ENCODE peak calls at places on chromosome 10, in ten cellular contexts. One of them, this sample, is unnamed.

GRCh38 chr10:90075995-90076394 is 374.6 kb downstream of the KIF20B start:
- DNase-seq in activated CD8-positive, alpha-beta memory T cell treated with anti-CD3 and anti-CD28 coated beads, Interleukin-2, amount 50 U/mL, for 4 hours: no peak
- DNase-seq in tibial artery: no peak
- DNase-seq in PC-9: no peak
- DNase-seq in glutamatergic neuron: no peak
- DNase-seq in activated CD4-positive, alpha-beta T cell treated with anti-CD3 and anti-CD28 coated beads for 48 hours: no peak
- DNase-seq in astrocyte of the cerebellum: no peak
- DNase-seq in GM13976: no peak
- DNase-seq in stimulated activated CD4-positive, alpha-beta T cell treated with anti-CD3 and anti-CD28 coated beads, Interleukin-12 subunit alpha, Interleukin-12 subunit beta, amount 100 ng/mL, for 48 hours: no peak
- DNase-seq in neuronal stem cell: no peak
- DNase-seq in this sample: peak; percentile 34

GRCh38 chr10:31350891-31351290 is 31.9 kb downstream of the ZEB1 start:
- DNase-seq in activated CD8-positive, alpha-beta memory T cell treated with anti-CD3 and anti-CD28 coated beads, Interleukin-2, amount 50 U/mL, for 4 hours: no peak
- DNase-seq in tibial artery: no peak
- DNase-seq in PC-9: no peak
- DNase-seq in glutamatergic neuron: no peak
- DNase-seq in activated CD4-positive, alpha-beta T cell treated with anti-CD3 and anti-CD28 coated beads for 48 hours: no peak
- DNase-seq in astrocyte of the cerebellum: no peak
- DNase-seq in GM13976: no peak
- DNase-seq in stimulated activated CD4-positive, alpha-beta T cell treated with anti-CD3 and anti-CD28 coated beads, Interleukin-12 subunit alpha, Interleukin-12 subunit beta, amount 100 ng/mL, for 48 hours: no peak
- DNase-seq in neuronal stem cell: no peak
- DNase-seq in this sample: no peak

GRCh38 chr10:127200646-127201045 is 4.3 kb upstream of the INSYN2A start:
- DNase-seq in activated CD8-positive, alpha-beta memory T cell treated with anti-CD3 and anti-CD28 coated beads, Interleukin-2, amount 50 U/mL, for 4 hours: no peak
- DNase-seq in tibial artery: no peak
- DNase-seq in PC-9: no peak
- DNase-seq in glutamatergic neuron: no peak
- DNase-seq in activated CD4-positive, alpha-beta T cell treated with anti-CD3 and anti-CD28 coated beads for 48 hours: no peak
- DNase-seq in astrocyte of the cerebellum: no peak
- DNase-seq in GM13976: no peak
- DNase-seq in stimulated activated CD4-positive, alpha-beta T cell treated with anti-CD3 and anti-CD28 coated beads, Interleukin-12 subunit alpha, Interleukin-12 subunit beta, amount 100 ng/mL, for 48 hours: no peak
- DNase-seq in neuronal stem cell: no peak
- DNase-seq in this sample: no peak

GRCh38 chr10:132904169-132904813 is 38.1 kb downstream of the CFAP46 start:
- DNase-seq in activated CD8-positive, alpha-beta memory T cell treated with anti-CD3 and anti-CD28 coated beads, Interleukin-2, amount 50 U/mL, for 4 hours: peak; percentile 22
- DNase-seq in tibial artery: no peak
- DNase-seq in PC-9: no peak
- DNase-seq in glutamatergic neuron: peak; percentile 74
- DNase-seq in activated CD4-positive, alpha-beta T cell treated with anti-CD3 and anti-CD28 coated beads for 48 hours: peak; percentile 66
- DNase-seq in astrocyte of the cerebellum: no peak
- DNase-seq in GM13976: peak; percentile 77
- DNase-seq in stimulated activated CD4-positive, alpha-beta T cell treated with anti-CD3 and anti-CD28 coated beads, Interleukin-12 subunit alpha, Interleukin-12 subunit beta, amount 100 ng/mL, for 48 hours: peak; percentile 42
- DNase-seq in neuronal stem cell: peak; percentile 11
- DNase-seq in this sample: no peak

GRCh38 chr10:62885656-62886461 is 69.7 kb upstream of the EGR2 start:
- DNase-seq in activated CD8-positive, alpha-beta memory T cell treated with anti-CD3 and anti-CD28 coated beads, Interleukin-2, amount 50 U/mL, for 4 hours: no peak
- DNase-seq in tibial artery: no peak
- DNase-seq in PC-9: peak; percentile 53
- DNase-seq in glutamatergic neuron: no peak
- DNase-seq in activated CD4-positive, alpha-beta T cell treated with anti-CD3 and anti-CD28 coated beads for 48 hours: no peak
- DNase-seq in astrocyte of the cerebellum: peak; percentile 16
- DNase-seq in GM13976: no peak
- DNase-seq in stimulated activated CD4-positive, alpha-beta T cell treated with anti-CD3 and anti-CD28 coated beads, Interleukin-12 subunit alpha, Interleukin-12 subunit beta, amount 100 ng/mL, for 48 hours: no peak
- DNase-seq in neuronal stem cell: no peak
- DNase-seq in this sample: no peak

GRCh38 chr10:18043148-18043547 is 91.4 kb downstream of the SLC39A12 start:
- DNase-seq in activated CD8-positive, alpha-beta memory T cell treated with anti-CD3 and anti-CD28 coated beads, Interleukin-2, amount 50 U/mL, for 4 hours: no peak
- DNase-seq in tibial artery: no peak
- DNase-seq in PC-9: no peak
- DNase-seq in glutamatergic neuron: no peak
- DNase-seq in activated CD4-positive, alpha-beta T cell treated with anti-CD3 and anti-CD28 coated beads for 48 hours: no peak
- DNase-seq in astrocyte of the cerebellum: no peak
- DNase-seq in GM13976: no peak
- DNase-seq in stimulated activated CD4-positive, alpha-beta T cell treated with anti-CD3 and anti-CD28 coated beads, Interleukin-12 subunit alpha, Interleukin-12 subunit beta, amount 100 ng/mL, for 48 hours: no peak
- DNase-seq in neuronal stem cell: no peak
- DNase-seq in this sample: no peak

GRCh38 chr10:89129850-89130396 is 77.2 kb downstream of the CH25H start:
- DNase-seq in activated CD8-positive, alpha-beta memory T cell treated with anti-CD3 and anti-CD28 coated beads, Interleukin-2, amount 50 U/mL, for 4 hours: no peak
- DNase-seq in tibial artery: no peak
- DNase-seq in PC-9: no peak
- DNase-seq in glutamatergic neuron: no peak
- DNase-seq in activated CD4-positive, alpha-beta T cell treated with anti-CD3 and anti-CD28 coated beads for 48 hours: no peak
- DNase-seq in astrocyte of the cerebellum: peak; percentile 92
- DNase-seq in GM13976: no peak
- DNase-seq in stimulated activated CD4-positive, alpha-beta T cell treated with anti-CD3 and anti-CD28 coated beads, Interleukin-12 subunit alpha, Interleukin-12 subunit beta, amount 100 ng/mL, for 48 hours: no peak
- DNase-seq in neuronal stem cell: no peak
- DNase-seq in this sample: peak; percentile 41

GRCh38 chr10:73997479-73997805 is 474 bp upstream of the VCL start:
- DNase-seq in activated CD8-positive, alpha-beta memory T cell treated with anti-CD3 and anti-CD28 coated beads, Interleukin-2, amount 50 U/mL, for 4 hours: no peak
- DNase-seq in tibial artery: no peak
- DNase-seq in PC-9: no peak
- DNase-seq in glutamatergic neuron: no peak
- DNase-seq in activated CD4-positive, alpha-beta T cell treated with anti-CD3 and anti-CD28 coated beads for 48 hours: peak; percentile 78
- DNase-seq in astrocyte of the cerebellum: no peak
- DNase-seq in GM13976: no peak
- DNase-seq in stimulated activated CD4-positive, alpha-beta T cell treated with anti-CD3 and anti-CD28 coated beads, Interleukin-12 subunit alpha, Interleukin-12 subunit beta, amount 100 ng/mL, for 48 hours: no peak
- DNase-seq in neuronal stem cell: no peak
- DNase-seq in this sample: no peak

GRCh38 chr10:130607386-130607785 is 471.2 kb downstream of the GLRX3 start:
- DNase-seq in activated CD8-positive, alpha-beta memory T cell treated with anti-CD3 and anti-CD28 coated beads, Interleukin-2, amount 50 U/mL, for 4 hours: no peak
- DNase-seq in tibial artery: no peak
- DNase-seq in PC-9: no peak
- DNase-seq in glutamatergic neuron: no peak
- DNase-seq in activated CD4-positive, alpha-beta T cell treated with anti-CD3 and anti-CD28 coated beads for 48 hours: no peak
- DNase-seq in astrocyte of the cerebellum: no peak
- DNase-seq in GM13976: no peak
- DNase-seq in stimulated activated CD4-positive, alpha-beta T cell treated with anti-CD3 and anti-CD28 coated beads, Interleukin-12 subunit alpha, Interleukin-12 subunit beta, amount 100 ng/mL, for 48 hours: no peak
- DNase-seq in neuronal stem cell: no peak
- DNase-seq in this sample: no peak

GRCh38 chr10:102396751-102397151 is 1.2 kb downstream of the NFKB2 start:
- DNase-seq in activated CD8-positive, alpha-beta memory T cell treated with anti-CD3 and anti-CD28 coated beads, Interleukin-2, amount 50 U/mL, for 4 hours: no peak
- DNase-seq in tibial artery: no peak
- DNase-seq in PC-9: no peak
- DNase-seq in glutamatergic neuron: no peak
- DNase-seq in activated CD4-positive, alpha-beta T cell treated with anti-CD3 and anti-CD28 coated beads for 48 hours: no peak
- DNase-seq in astrocyte of the cerebellum: no peak
- DNase-seq in GM13976: no peak
- DNase-seq in stimulated activated CD4-positive, alpha-beta T cell treated with anti-CD3 and anti-CD28 coated beads, Interleukin-12 subunit alpha, Interleukin-12 subunit beta, amount 100 ng/mL, for 48 hours: no peak
- DNase-seq in neuronal stem cell: no peak
- DNase-seq in this sample: no peak

GRCh38 chr10:77970869-77971803 is 44.6 kb upstream of the DLG5 start:
- DNase-seq in activated CD8-positive, alpha-beta memory T cell treated with anti-CD3 and anti-CD28 coated beads, Interleukin-2, amount 50 U/mL, for 4 hours: no peak
- DNase-seq in tibial artery: peak; percentile 92
- DNase-seq in PC-9: no peak
- DNase-seq in glutamatergic neuron: no peak
- DNase-seq in activated CD4-positive, alpha-beta T cell treated with anti-CD3 and anti-CD28 coated beads for 48 hours: no peak
- DNase-seq in astrocyte of the cerebellum: peak; percentile 87
- DNase-seq in GM13976: peak; percentile 49
- DNase-seq in stimulated activated CD4-positive, alpha-beta T cell treated with anti-CD3 and anti-CD28 coated beads, Interleukin-12 subunit alpha, Interleukin-12 subunit beta, amount 100 ng/mL, for 48 hours: no peak
- DNase-seq in neuronal stem cell: peak; percentile 14
- DNase-seq in this sample: no peak

GRCh38 chr10:100501423-100501822 is 18.2 kb downstream of the SEC31B start:
- DNase-seq in activated CD8-positive, alpha-beta memory T cell treated with anti-CD3 and anti-CD28 coated beads, Interleukin-2, amount 50 U/mL, for 4 hours: no peak
- DNase-seq in tibial artery: no peak
- DNase-seq in PC-9: no peak
- DNase-seq in glutamatergic neuron: no peak
- DNase-seq in activated CD4-positive, alpha-beta T cell treated with anti-CD3 and anti-CD28 coated beads for 48 hours: no peak
- DNase-seq in astrocyte of the cerebellum: no peak
- DNase-seq in GM13976: no peak
- DNase-seq in stimulated activated CD4-positive, alpha-beta T cell treated with anti-CD3 and anti-CD28 coated beads, Interleukin-12 subunit alpha, Interleukin-12 subunit beta, amount 100 ng/mL, for 48 hours: no peak
- DNase-seq in neuronal stem cell: no peak
- DNase-seq in this sample: no peak

GRCh38 chr10:88989824-88990527 is 622 bp upstream of the FAS start:
- DNase-seq in activated CD8-positive, alpha-beta memory T cell treated with anti-CD3 and anti-CD28 coated beads, Interleukin-2, amount 50 U/mL, for 4 hours: no peak
- DNase-seq in tibial artery: no peak
- DNase-seq in PC-9: peak; percentile 50
- DNase-seq in glutamatergic neuron: no peak
- DNase-seq in activated CD4-positive, alpha-beta T cell treated with anti-CD3 and anti-CD28 coated beads for 48 hours: no peak
- DNase-seq in astrocyte of the cerebellum: peak; percentile 67
- DNase-seq in GM13976: no peak
- DNase-seq in stimulated activated CD4-positive, alpha-beta T cell treated with anti-CD3 and anti-CD28 coated beads, Interleukin-12 subunit alpha, Interleukin-12 subunit beta, amount 100 ng/mL, for 48 hours: no peak
- DNase-seq in neuronal stem cell: no peak
- DNase-seq in this sample: no peak

GRCh38 chr10:114684822-114685209 is 26.7 kb upstream of the ABLIM1 start:
- DNase-seq in activated CD8-positive, alpha-beta memory T cell treated with anti-CD3 and anti-CD28 coated beads, Interleukin-2, amount 50 U/mL, for 4 hours: no peak
- DNase-seq in tibial artery: no peak
- DNase-seq in PC-9: no peak
- DNase-seq in glutamatergic neuron: no peak
- DNase-seq in activated CD4-positive, alpha-beta T cell treated with anti-CD3 and anti-CD28 coated beads for 48 hours: no peak
- DNase-seq in astrocyte of the cerebellum: peak; percentile 34
- DNase-seq in GM13976: no peak
- DNase-seq in stimulated activated CD4-positive, alpha-beta T cell treated with anti-CD3 and anti-CD28 coated beads, Interleukin-12 subunit alpha, Interleukin-12 subunit beta, amount 100 ng/mL, for 48 hours: no peak
- DNase-seq in neuronal stem cell: no peak
- DNase-seq in this sample: no peak

GRCh38 chr10:86592413-86592812 is 61.9 kb upstream of the OPN4 start:
- DNase-seq in activated CD8-positive, alpha-beta memory T cell treated with anti-CD3 and anti-CD28 coated beads, Interleukin-2, amount 50 U/mL, for 4 hours: no peak
- DNase-seq in tibial artery: no peak
- DNase-seq in PC-9: peak; percentile 78
- DNase-seq in glutamatergic neuron: no peak
- DNase-seq in activated CD4-positive, alpha-beta T cell treated with anti-CD3 and anti-CD28 coated beads for 48 hours: no peak
- DNase-seq in astrocyte of the cerebellum: no peak
- DNase-seq in GM13976: no peak
- DNase-seq in stimulated activated CD4-positive, alpha-beta T cell treated with anti-CD3 and anti-CD28 coated beads, Interleukin-12 subunit alpha, Interleukin-12 subunit beta, amount 100 ng/mL, for 48 hours: no peak
- DNase-seq in neuronal stem cell: no peak
- DNase-seq in this sample: no peak

GRCh38 chr10:103917326-103918052 is 495 bp downstream of the STN1 start:
- DNase-seq in activated CD8-positive, alpha-beta memory T cell treated with anti-CD3 and anti-CD28 coated beads, Interleukin-2, amount 50 U/mL, for 4 hours: no peak
- DNase-seq in tibial artery: peak; percentile 79
- DNase-seq in PC-9: peak; percentile 35
- DNase-seq in glutamatergic neuron: peak; percentile 28
- DNase-seq in activated CD4-positive, alpha-beta T cell treated with anti-CD3 and anti-CD28 coated beads for 48 hours: peak; percentile 51
- DNase-seq in astrocyte of the cerebellum: peak; percentile 47
- DNase-seq in GM13976: no peak
- DNase-seq in stimulated activated CD4-positive, alpha-beta T cell treated with anti-CD3 and anti-CD28 coated beads, Interleukin-12 subunit alpha, Interleukin-12 subunit beta, amount 100 ng/mL, for 48 hours: no peak
- DNase-seq in neuronal stem cell: peak; percentile 8
- DNase-seq in this sample: no peak

GRCh38 chr10:104127411-104127810 is 5.4 kb downstream of the SFR1 start:
- DNase-seq in activated CD8-positive, alpha-beta memory T cell treated with anti-CD3 and anti-CD28 coated beads, Interleukin-2, amount 50 U/mL, for 4 hours: no peak
- DNase-seq in tibial artery: no peak
- DNase-seq in PC-9: no peak
- DNase-seq in glutamatergic neuron: no peak
- DNase-seq in activated CD4-positive, alpha-beta T cell treated with anti-CD3 and anti-CD28 coated beads for 48 hours: peak; percentile 18
- DNase-seq in astrocyte of the cerebellum: no peak
- DNase-seq in GM13976: no peak
- DNase-seq in stimulated activated CD4-positive, alpha-beta T cell treated with anti-CD3 and anti-CD28 coated beads, Interleukin-12 subunit alpha, Interleukin-12 subunit beta, amount 100 ng/mL, for 48 hours: no peak
- DNase-seq in neuronal stem cell: peak; percentile 8
- DNase-seq in this sample: no peak

GRCh38 chr10:18418579-18419210 is 232.7 kb downstream of the NSUN6 start:
- DNase-seq in activated CD8-positive, alpha-beta memory T cell treated with anti-CD3 and anti-CD28 coated beads, Interleukin-2, amount 50 U/mL, for 4 hours: no peak
- DNase-seq in tibial artery: no peak
- DNase-seq in PC-9: no peak
- DNase-seq in glutamatergic neuron: no peak
- DNase-seq in activated CD4-positive, alpha-beta T cell treated with anti-CD3 and anti-CD28 coated beads for 48 hours: no peak
- DNase-seq in astrocyte of the cerebellum: no peak
- DNase-seq in GM13976: no peak
- DNase-seq in stimulated activated CD4-positive, alpha-beta T cell treated with anti-CD3 and anti-CD28 coated beads, Interleukin-12 subunit alpha, Interleukin-12 subunit beta, amount 100 ng/mL, for 48 hours: no peak
- DNase-seq in neuronal stem cell: no peak
- DNase-seq in this sample: no peak

GRCh38 chr10:51743146-51743545 is 43.8 kb upstream of the CSTF2T start:
- DNase-seq in activated CD8-positive, alpha-beta memory T cell treated with anti-CD3 and anti-CD28 coated beads, Interleukin-2, amount 50 U/mL, for 4 hours: no peak
- DNase-seq in tibial artery: no peak
- DNase-seq in PC-9: no peak
- DNase-seq in glutamatergic neuron: peak; percentile 47
- DNase-seq in activated CD4-positive, alpha-beta T cell treated with anti-CD3 and anti-CD28 coated beads for 48 hours: no peak
- DNase-seq in astrocyte of the cerebellum: no peak
- DNase-seq in GM13976: no peak
- DNase-seq in stimulated activated CD4-positive, alpha-beta T cell treated with anti-CD3 and anti-CD28 coated beads, Interleukin-12 subunit alpha, Interleukin-12 subunit beta, amount 100 ng/mL, for 48 hours: no peak
- DNase-seq in neuronal stem cell: no peak
- DNase-seq in this sample: no peak

GRCh38 chr10:68327889-68328786 is 3.7 kb upstream of the HNRNPH3 start:
- DNase-seq in activated CD8-positive, alpha-beta memory T cell treated with anti-CD3 and anti-CD28 coated beads, Interleukin-2, amount 50 U/mL, for 4 hours: no peak
- DNase-seq in tibial artery: no peak
- DNase-seq in PC-9: no peak
- DNase-seq in glutamatergic neuron: no peak
- DNase-seq in activated CD4-positive, alpha-beta T cell treated with anti-CD3 and anti-CD28 coated beads for 48 hours: no peak
- DNase-seq in astrocyte of the cerebellum: peak; percentile 67
- DNase-seq in GM13976: peak; percentile 27
- DNase-seq in stimulated activated CD4-positive, alpha-beta T cell treated with anti-CD3 and anti-CD28 coated beads, Interleukin-12 subunit alpha, Interleukin-12 subunit beta, amount 100 ng/mL, for 48 hours: no peak
- DNase-seq in neuronal stem cell: no peak
- DNase-seq in this sample: no peak

GRCh38 chr10:95287281-95287680 is 3.5 kb downstream of the PDLIM1 start:
- DNase-seq in activated CD8-positive, alpha-beta memory T cell treated with anti-CD3 and anti-CD28 coated beads, Interleukin-2, amount 50 U/mL, for 4 hours: no peak
- DNase-seq in tibial artery: no peak
- DNase-seq in PC-9: no peak
- DNase-seq in glutamatergic neuron: no peak
- DNase-seq in activated CD4-positive, alpha-beta T cell treated with anti-CD3 and anti-CD28 coated beads for 48 hours: no peak
- DNase-seq in astrocyte of the cerebellum: no peak
- DNase-seq in GM13976: no peak
- DNase-seq in stimulated activated CD4-positive, alpha-beta T cell treated with anti-CD3 and anti-CD28 coated beads, Interleukin-12 subunit alpha, Interleukin-12 subunit beta, amount 100 ng/mL, for 48 hours: no peak
- DNase-seq in neuronal stem cell: no peak
- DNase-seq in this sample: no peak

GRCh38 chr10:20892796-20893195 is 4.3 kb downstream of the NEBL start:
- DNase-seq in activated CD8-positive, alpha-beta memory T cell treated with anti-CD3 and anti-CD28 coated beads, Interleukin-2, amount 50 U/mL, for 4 hours: no peak
- DNase-seq in tibial artery: no peak
- DNase-seq in PC-9: no peak
- DNase-seq in glutamatergic neuron: no peak
- DNase-seq in activated CD4-positive, alpha-beta T cell treated with anti-CD3 and anti-CD28 coated beads for 48 hours: no peak
- DNase-seq in astrocyte of the cerebellum: no peak
- DNase-seq in GM13976: no peak
- DNase-seq in stimulated activated CD4-positive, alpha-beta T cell treated with anti-CD3 and anti-CD28 coated beads, Interleukin-12 subunit alpha, Interleukin-12 subunit beta, amount 100 ng/mL, for 48 hours: no peak
- DNase-seq in neuronal stem cell: no peak
- DNase-seq in this sample: no peak

GRCh38 chr10:3339121-3339520 is 166.5 kb upstream of the PITRM1 start:
- DNase-seq in activated CD8-positive, alpha-beta memory T cell treated with anti-CD3 and anti-CD28 coated beads, Interleukin-2, amount 50 U/mL, for 4 hours: no peak
- DNase-seq in tibial artery: no peak
- DNase-seq in PC-9: no peak
- DNase-seq in glutamatergic neuron: no peak
- DNase-seq in activated CD4-positive, alpha-beta T cell treated with anti-CD3 and anti-CD28 coated beads for 48 hours: no peak
- DNase-seq in astrocyte of the cerebellum: no peak
- DNase-seq in GM13976: no peak
- DNase-seq in stimulated activated CD4-positive, alpha-beta T cell treated with anti-CD3 and anti-CD28 coated beads, Interleukin-12 subunit alpha, Interleukin-12 subunit beta, amount 100 ng/mL, for 48 hours: no peak
- DNase-seq in neuronal stem cell: no peak
- DNase-seq in this sample: no peak

GRCh38 chr10:93126484-93127052 is 52.9 kb downstream of the CYP26A1 start:
- DNase-seq in activated CD8-positive, alpha-beta memory T cell treated with anti-CD3 and anti-CD28 coated beads, Interleukin-2, amount 50 U/mL, for 4 hours: no peak
- DNase-seq in tibial artery: no peak
- DNase-seq in PC-9: no peak
- DNase-seq in glutamatergic neuron: no peak
- DNase-seq in activated CD4-positive, alpha-beta T cell treated with anti-CD3 and anti-CD28 coated beads for 48 hours: peak; percentile 24
- DNase-seq in astrocyte of the cerebellum: no peak
- DNase-seq in GM13976: no peak
- DNase-seq in stimulated activated CD4-positive, alpha-beta T cell treated with anti-CD3 and anti-CD28 coated beads, Interleukin-12 subunit alpha, Interleukin-12 subunit beta, amount 100 ng/mL, for 48 hours: no peak
- DNase-seq in neuronal stem cell: no peak
- DNase-seq in this sample: no peak

GRCh38 chr10:121303273-121303890 is 294.9 kb downstream of the FGFR2 start:
- DNase-seq in activated CD8-positive, alpha-beta memory T cell treated with anti-CD3 and anti-CD28 coated beads, Interleukin-2, amount 50 U/mL, for 4 hours: no peak
- DNase-seq in tibial artery: no peak
- DNase-seq in PC-9: no peak
- DNase-seq in glutamatergic neuron: no peak
- DNase-seq in activated CD4-positive, alpha-beta T cell treated with anti-CD3 and anti-CD28 coated beads for 48 hours: no peak
- DNase-seq in astrocyte of the cerebellum: no peak
- DNase-seq in GM13976: no peak
- DNase-seq in stimulated activated CD4-positive, alpha-beta T cell treated with anti-CD3 and anti-CD28 coated beads, Interleukin-12 subunit alpha, Interleukin-12 subunit beta, amount 100 ng/mL, for 48 hours: no peak
- DNase-seq in neuronal stem cell: no peak
- DNase-seq in this sample: no peak

GRCh38 chr10:126632705-126633104 is 37.8 kb downstream of the C10orf90 start:
- DNase-seq in activated CD8-positive, alpha-beta memory T cell treated with anti-CD3 and anti-CD28 coated beads, Interleukin-2, amount 50 U/mL, for 4 hours: no peak
- DNase-seq in tibial artery: no peak
- DNase-seq in PC-9: no peak
- DNase-seq in glutamatergic neuron: no peak
- DNase-seq in activated CD4-positive, alpha-beta T cell treated with anti-CD3 and anti-CD28 coated beads for 48 hours: no peak
- DNase-seq in astrocyte of the cerebellum: no peak
- DNase-seq in GM13976: no peak
- DNase-seq in stimulated activated CD4-positive, alpha-beta T cell treated with anti-CD3 and anti-CD28 coated beads, Interleukin-12 subunit alpha, Interleukin-12 subunit beta, amount 100 ng/mL, for 48 hours: no peak
- DNase-seq in neuronal stem cell: no peak
- DNase-seq in this sample: no peak

GRCh38 chr10:95445837-95446347 is 115.3 kb downstream of the SORBS1 start:
- DNase-seq in activated CD8-positive, alpha-beta memory T cell treated with anti-CD3 and anti-CD28 coated beads, Interleukin-2, amount 50 U/mL, for 4 hours: no peak
- DNase-seq in tibial artery: peak; percentile 89
- DNase-seq in PC-9: peak; percentile 64
- DNase-seq in glutamatergic neuron: no peak
- DNase-seq in activated CD4-positive, alpha-beta T cell treated with anti-CD3 and anti-CD28 coated beads for 48 hours: peak; percentile 48
- DNase-seq in astrocyte of the cerebellum: peak; percentile 60
- DNase-seq in GM13976: peak; percentile 71
- DNase-seq in stimulated activated CD4-positive, alpha-beta T cell treated with anti-CD3 and anti-CD28 coated beads, Interleukin-12 subunit alpha, Interleukin-12 subunit beta, amount 100 ng/mL, for 48 hours: peak; percentile 14
- DNase-seq in neuronal stem cell: peak; percentile 40
- DNase-seq in this sample: no peak

GRCh38 chr10:120041807-120042545 is 149.4 kb downstream of the SEC23IP start:
- DNase-seq in activated CD8-positive, alpha-beta memory T cell treated with anti-CD3 and anti-CD28 coated beads, Interleukin-2, amount 50 U/mL, for 4 hours: no peak
- DNase-seq in tibial artery: no peak
- DNase-seq in PC-9: no peak
- DNase-seq in glutamatergic neuron: no peak
- DNase-seq in activated CD4-positive, alpha-beta T cell treated with anti-CD3 and anti-CD28 coated beads for 48 hours: no peak
- DNase-seq in astrocyte of the cerebellum: no peak
- DNase-seq in GM13976: no peak
- DNase-seq in stimulated activated CD4-positive, alpha-beta T cell treated with anti-CD3 and anti-CD28 coated beads, Interleukin-12 subunit alpha, Interleukin-12 subunit beta, amount 100 ng/mL, for 48 hours: no peak
- DNase-seq in neuronal stem cell: no peak
- DNase-seq in this sample: no peak

This sample was measured in epithelial cell of prostate.